ENCODE peak calls at places on chromosome 21, in four cellular contexts. One of them, this sample, is unnamed.

GRCh38 chr21:19992540-19992939 is 1005.7 kb upstream of the NCAM2 start:
- DNase-seq in neuronal stem cell: no peak
- DNase-seq in astrocyte of the spinal cord: no peak
- DNase-seq in GM12865: no peak
- DNase-seq in this sample: no peak

GRCh38 chr21:33971492-33972013 is 55.9 kb upstream of the ATP5PO start:
- DNase-seq in neuronal stem cell: no peak
- DNase-seq in astrocyte of the spinal cord: peak
- DNase-seq in GM12865: peak
- DNase-seq in this sample: no peak

GRCh38 chr21:36825683-36826082 is 126.8 kb downstream of the SIM2 start:
- DNase-seq in neuronal stem cell: no peak
- DNase-seq in astrocyte of the spinal cord: no peak
- DNase-seq in GM12865: no peak
- DNase-seq in this sample: no peak

GRCh38 chr21:45555557-45556301 is 13.5 kb upstream of the SLC19A1 start:
- DNase-seq in neuronal stem cell: peak
- DNase-seq in astrocyte of the spinal cord: no peak
- DNase-seq in GM12865: peak
- DNase-seq in this sample: peak

GRCh38 chr21:34885636-34886553 is 163.2 kb downstream of the RUNX1 start:
- DNase-seq in neuronal stem cell: no peak
- DNase-seq in astrocyte of the spinal cord: peak
- DNase-seq in GM12865: no peak
- DNase-seq in this sample: no peak

GRCh38 chr21:26135520-26135919 is 35.0 kb downstream of the APP start:
- DNase-seq in neuronal stem cell: no peak
- DNase-seq in astrocyte of the spinal cord: no peak
- DNase-seq in GM12865: no peak
- DNase-seq in this sample: no peak

GRCh38 chr21:42527489-42528158 is 14.0 kb downstream of the SLC37A1 start:
- DNase-seq in neuronal stem cell: no peak
- DNase-seq in astrocyte of the spinal cord: no peak
- DNase-seq in GM12865: peak
- DNase-seq in this sample: no peak

GRCh38 chr21:45049725-45050359 is 24.5 kb upstream of the ADARB1 start:
- DNase-seq in neuronal stem cell: no peak
- DNase-seq in astrocyte of the spinal cord: no peak
- DNase-seq in GM12865: no peak
- DNase-seq in this sample: no peak

GRCh38 chr21:32772281-32773047 is 909 bp upstream of the PAXBP1 start:
- DNase-seq in neuronal stem cell: peak
- DNase-seq in astrocyte of the spinal cord: no peak
- DNase-seq in GM12865: peak
- DNase-seq in this sample: peak

GRCh38 chr21:14361958-14362357 is 21.0 kb downstream of the HSPA13 start:
- DNase-seq in neuronal stem cell: no peak
- DNase-seq in astrocyte of the spinal cord: peak
- DNase-seq in GM12865: no peak
- DNase-seq in this sample: no peak

GRCh38 chr21:45595574-45596295 is 47.8 kb upstream of the PCBP3 start:
- DNase-seq in neuronal stem cell: no peak
- DNase-seq in astrocyte of the spinal cord: no peak
- DNase-seq in GM12865: no peak
- DNase-seq in this sample: no peak

GRCh38 chr21:19510653-19511052 is 1107.1 kb upstream of the TMPRSS15 start:
- DNase-seq in neuronal stem cell: no peak
- DNase-seq in astrocyte of the spinal cord: no peak
- DNase-seq in GM12865: no peak
- DNase-seq in this sample: no peak

GRCh38 chr21:42148097-42148496 is 70.8 kb upstream of the ABCG1 start:
- DNase-seq in neuronal stem cell: no peak
- DNase-seq in astrocyte of the spinal cord: no peak
- DNase-seq in GM12865: no peak
- DNase-seq in this sample: no peak

GRCh38 chr21:14308234-14308633 is 74.7 kb downstream of the HSPA13 start:
- DNase-seq in neuronal stem cell: no peak
- DNase-seq in astrocyte of the spinal cord: no peak
- DNase-seq in GM12865: no peak
- DNase-seq in this sample: no peak

GRCh38 chr21:42097860-42098259 is 26.7 kb downstream of the UMODL1 start:
- DNase-seq in neuronal stem cell: no peak
- DNase-seq in astrocyte of the spinal cord: peak
- DNase-seq in GM12865: no peak
- DNase-seq in this sample: peak

GRCh38 chr21:45869121-45870007 is 112.2 kb upstream of the COL6A1 start:
- DNase-seq in neuronal stem cell: no peak
- DNase-seq in astrocyte of the spinal cord: peak
- DNase-seq in GM12865: no peak
- DNase-seq in this sample: no peak

GRCh38 chr21:46110499-46111192 is 12.7 kb downstream of the COL6A2 start:
- DNase-seq in neuronal stem cell: no peak
- DNase-seq in astrocyte of the spinal cord: no peak
- DNase-seq in GM12865: no peak
- DNase-seq in this sample: no peak

GRCh38 chr21:45805321-45805720 is 161.8 kb downstream of the PCBP3 start:
- DNase-seq in neuronal stem cell: no peak
- DNase-seq in astrocyte of the spinal cord: no peak
- DNase-seq in GM12865: no peak
- DNase-seq in this sample: no peak